ENCODE peak calls at places on chromosomes 11 and 22, in ten cellular contexts. P, I, D, K, A, G, Y, E, L and B are unnamed samples.

GRCh38 chr11:113637636-113638035 is 68.5 kb downstream of the TMPRSS5 start:
- DNase-seq in K (no peak), I (no peak), Y (no peak), L (no peak), E (no peak), G (no peak), D (no peak), P (no peak), A (no peak), B (no peak)

GRCh38 chr22:23565288-23565941 is 14.7 kb downstream of the IGLL1 start:
- DNase-seq in E (no peak), L (peak; percentile 38), Y (no peak), A (no peak), I (no peak), D (peak; percentile 64), P (no peak), K (no peak), G (no peak), B (no peak)

GRCh38 chr22:37189011-37189466 is 992 bp upstream of the C1QTNF6 start:
- DNase-seq in Y (no peak), I (no peak), A (peak; percentile 63), G (no peak), E (no peak), L (no peak), K (no peak), D (no peak), P (peak; percentile 8), B (no peak)

GRCh38 chr22:29319072-29319471 is 3.6 kb upstream of the RASL10A start:
- DNase-seq in G (no peak), A (no peak), K (no peak), D (no peak), P (no peak), L (no peak), E (no peak), I (no peak), Y (no peak), B (no peak)

GRCh38 chr11:67079065-67079464 is 22.4 kb downstream of the RHOD start:
- DNase-seq in Y (no peak), E (no peak), P (no peak), I (no peak), G (no peak), D (no peak), K (no peak), L (no peak), A (no peak), B (no peak)

GRCh38 chr11:70191495-70192140 is 11.5 kb upstream of the FADD start:
- DNase-seq in I (peak; percentile 68), P (peak; percentile 83), G (peak; percentile 53), E (peak; percentile 47), K (peak; percentile 24), D (peak; percentile 91), A (peak; percentile 47), L (peak; percentile 84), Y (peak; percentile 89), B (peak; percentile 86)

GRCh38 chr11:45917286-45917622 is 423 bp downstream of the PEX16 start:
- DNase-seq in P (no peak), D (no peak), G (no peak), K (no peak), Y (no peak), A (no peak), I (no peak), E (no peak), L (no peak), B (no peak)

GRCh38 chr22:36486619-36487384 is 5.4 kb upstream of the TXN2 start:
- DNase-seq in D (peak; percentile 63), Y (no peak), I (peak; percentile 15), P (no peak), A (peak; percentile 56), E (peak; percentile 50), G (no peak), L (no peak), K (no peak), B (no peak)

GRCh38 chr11:126739499-126740145 is 260.9 kb downstream of the KIRREL3 start:
- DNase-seq in G (no peak), E (no peak), I (no peak), Y (no peak), P (no peak), K (no peak), L (no peak), D (no peak), A (peak; percentile 23), B (no peak)

GRCh38 chr22:42639541-42640241 is 710 bp downstream of the ATP5MGL start:
- DNase-seq in K (no peak), Y (no peak), A (no peak), G (no peak), D (no peak), L (no peak), E (no peak), P (no peak), I (no peak), B (no peak)

GRCh38 chr11:8263109-8263768 is 439 bp downstream of the LMO1 start:
- DNase-seq in G (no peak), Y (peak; percentile 40), D (peak; percentile 55), E (no peak), L (no peak), K (peak; percentile 29), I (no peak), A (no peak), P (no peak), B (no peak)

GRCh38 chr11:112219476-112220232 is 6.6 kb upstream of the PTS start:
- DNase-seq in P (no peak), K (no peak), L (no peak), D (peak; percentile 67), A (peak; percentile 91), G (peak; percentile 64), E (no peak), Y (peak; percentile 42), I (peak; percentile 44), B (peak; percentile 66)

GRCh38 chr22:26949193-26949592 is 291.8 kb downstream of the MIAT start:
- DNase-seq in G (no peak), D (peak; percentile 82), L (no peak), Y (peak; percentile 48), I (no peak), K (no peak), E (no peak), A (peak; percentile 32), P (no peak), B (peak; percentile 39)

GRCh38 chr11:78961938-78962701 is 387.5 kb upstream of the NARS2 start:
- DNase-seq in P (no peak), A (peak; percentile 51), E (no peak), I (peak; percentile 92), G (peak; percentile 34), K (no peak), L (no peak), Y (peak; percentile 63), D (peak; percentile 92), B (peak; percentile 63)

GRCh38 chr22:44046485-44047141 is 22.5 kb downstream of the PARVB start:
- DNase-seq in D (no peak), K (no peak), I (no peak), G (no peak), E (no peak), L (no peak), P (peak; percentile 57), A (no peak), Y (no peak), B (no peak)

GRCh38 chr22:46036558-46037408 is 59.8 kb upstream of the WNT7B start:
- DNase-seq in G (no peak), Y (no peak), A (no peak), E (peak; percentile 17), P (no peak), I (no peak), K (no peak), L (peak; percentile 47), D (peak; percentile 39), B (no peak)

GRCh38 chr11:18804621-18805020 is 13.0 kb upstream of the PTPN5 start:
- DNase-seq in D (no peak), G (no peak), I (no peak), K (no peak), A (no peak), Y (no peak), L (no peak), E (no peak), P (no peak), B (no peak)

GRCh38 chr22:42268852-42269406 is 1.5 kb downstream of the TCF20 start:
- DNase-seq in L (no peak), G (no peak), P (no peak), A (no peak), K (no peak), I (no peak), Y (no peak), E (no peak), D (no peak), B (peak; percentile 7)

GRCh38 chr11:46601129-46601528 is 7.3 kb upstream of the AMBRA1 start:
- DNase-seq in I (no peak), E (no peak), Y (no peak), K (no peak), G (no peak), A (peak; percentile 69), D (no peak), P (no peak), L (no peak), B (no peak)

GRCh38 chr22:22787805-22788459 is 99.7 kb upstream of the IGLL5 start:
- DNase-seq in G (peak; percentile 24), I (peak; percentile 39), E (peak; percentile 61), K (peak; percentile 52), D (no peak), Y (no peak), A (peak; percentile 56), L (peak; percentile 68), P (peak; percentile 35), B (peak; percentile 59)

GRCh38 chr11:76209956-76210885 is 3.9 kb upstream of the WNT11 start:
- DNase-seq in A (peak; percentile 69), G (peak; percentile 68), P (peak; percentile 77), L (peak; percentile 74), I (peak; percentile 58), D (peak; percentile 81), Y (peak; percentile 75), E (peak; percentile 18), K (peak; percentile 36), B (peak; percentile 63)

GRCh38 chr11:7893792-7894191 is 37.3 kb downstream of the OR10A6 start:
- DNase-seq in G (no peak), D (no peak), K (no peak), A (no peak), E (no peak), P (no peak), Y (no peak), L (no peak), I (no peak), B (no peak)

GRCh38 chr11:6735306-6735705 is 36.5 kb downstream of the OR2AG2 start:
- DNase-seq in I (no peak), E (no peak), G (no peak), Y (no peak), A (no peak), K (no peak), L (no peak), P (no peak), D (no peak), B (no peak)

GRCh38 chr11:95917188-95918036 is 6.5 kb downstream of the MTMR2 start:
- DNase-seq in A (peak; percentile 75), Y (no peak), L (no peak), K (no peak), I (peak; percentile 94), E (no peak), P (no peak), G (peak; percentile 68), D (no peak), B (no peak)

GRCh38 chr22:28955817-28956216 is 72.4 kb downstream of the ZNRF3 start:
- DNase-seq in L (no peak), I (no peak), D (no peak), G (no peak), E (peak; percentile 20), A (no peak), Y (no peak), P (no peak), K (no peak), B (no peak)

GRCh38 chr11:75166791-75167190 is 15.9 kb downstream of the SLCO2B1 start:
- DNase-seq in A (no peak), D (no peak), L (no peak), K (no peak), E (no peak), Y (no peak), I (no peak), G (no peak), P (no peak), B (no peak)

GRCh38 chr11:27875480-27876208 is 175.4 kb upstream of the BDNF start:
- DNase-seq in E (no peak), A (no peak), I (no peak), G (no peak), L (no peak), P (no peak), Y (no peak), K (no peak), D (no peak), B (no peak)

GRCh38 chr11:79160786-79161403 is 279.9 kb downstream of the TENM4 start:
- DNase-seq in Y (no peak), L (no peak), A (peak; percentile 64), P (no peak), D (peak; percentile 58), I (no peak), E (no peak), G (no peak), K (no peak), B (peak; percentile 33)